ENCODE peak calls at places on chromosomes 2 and 18, in seven cellular contexts. A, N, R, V, U, E and C are unnamed samples.

GRCh38 chr2:38430196-38430595 is 53.1 kb upstream of the ATL2 start:
- DNase-seq in U (no peak), N (no peak), A (no peak), V (no peak), E (no peak), R (no peak), C (no peak)

GRCh38 chr2:64367444-64367843 is 86.5 kb upstream of the LGALSL start:
- DNase-seq in V (no peak), E (no peak), R (no peak), A (no peak), N (no peak), U (no peak), C (no peak)

GRCh38 chr2:223549215-223549614 is 52.9 kb downstream of the SCG2 start:
- DNase-seq in A (no peak), E (peak; percentile 47), V (peak; percentile 57), R (no peak), U (no peak), N (peak; percentile 96), C (no peak)

GRCh38 chr2:128440666-128441340 is 122.1 kb upstream of the HS6ST1 start:
- DNase-seq in U (no peak), E (no peak), V (no peak), R (peak; percentile 42), A (no peak), N (no peak), C (no peak)

GRCh38 chr2:15311201-15311882 is 249.8 kb downstream of the NBAS start:
- DNase-seq in N (no peak), V (no peak), U (no peak), E (no peak), A (no peak), R (no peak), C (no peak)

GRCh38 chr2:236657801-236658200 is 88.2 kb downstream of the ACKR3 start:
- DNase-seq in U (no peak), V (no peak), N (no peak), R (no peak), E (no peak), A (no peak), C (no peak)

GRCh38 chr2:162677476-162677875 is 161.1 kb downstream of the KCNH7 start:
- DNase-seq in U (no peak), A (no peak), E (no peak), N (no peak), V (peak; percentile 3), R (no peak), C (no peak)

GRCh38 chr2:20661028-20661980 is 5.6 kb upstream of the GDF7 start:
- DNase-seq in A (peak; percentile 55), R (no peak), U (peak; percentile 77), E (peak; percentile 50), N (peak; percentile 56), V (peak; percentile 53), C (peak; percentile 53)

GRCh38 chr2:62505109-62505508 is 886 bp downstream of the TMEM17 start:
- DNase-seq in R (no peak), V (no peak), E (no peak), N (no peak), A (no peak), U (no peak), C (no peak)

GRCh38 chr2:110677080-110677479 is 783 bp downstream of the BUB1 start:
- DNase-seq in N (no peak), U (no peak), A (no peak), E (no peak), V (no peak), R (no peak), C (no peak)

GRCh38 chr2:14779252-14779651 is 146.7 kb downstream of the LRATD1 start:
- DNase-seq in E (no peak), R (no peak), N (no peak), U (no peak), A (no peak), V (no peak), C (no peak)

GRCh38 chr2:44955593-44956449 is 14.3 kb downstream of the SIX3 start:
- DNase-seq in E (no peak), N (no peak), U (peak; percentile 69), A (peak; percentile 73), R (no peak), V (peak; percentile 46), C (peak; percentile 63)

GRCh38 chr2:67057901-67058703 is 339.0 kb upstream of the ETAA1 start:
- DNase-seq in V (no peak), A (no peak), U (no peak), R (no peak), E (no peak), N (no peak), C (no peak)

GRCh38 chr2:69192176-69192945 is 179.4 kb downstream of the ANTXR1 start:
- DNase-seq in A (no peak), U (no peak), N (no peak), E (no peak), R (no peak), V (peak; percentile 23), C (no peak)

GRCh38 chr18:27120246-27120645 is 64.9 kb downstream of the CHST9 start:
- DNase-seq in R (no peak), E (no peak), N (no peak), U (no peak), A (no peak), V (no peak), C (no peak)

GRCh38 chr2:177783835-177784448 is 288.6 kb downstream of the PDE11A start:
- DNase-seq in A (no peak), U (peak; percentile 50), N (peak; percentile 4), E (no peak), V (peak; percentile 89), R (no peak), C (no peak)

GRCh38 chr2:85790499-85790898 is 36.7 kb downstream of the ATOH8 start:
- DNase-seq in E (no peak), V (no peak), A (no peak), N (no peak), R (no peak), U (no peak), C (no peak)

GRCh38 chr2:70094978-70095832 is 7.9 kb downstream of the PCBP1 start:
- DNase-seq in R (no peak), U (peak; percentile 66), A (peak; percentile 26), N (no peak), V (peak; percentile 58), E (no peak), C (peak; percentile 48)